ENCODE peak calls at places on chromosomes 11 and 22, in five cellular contexts. L is thoracic aorta; M is K562; E is CD4-positive, alpha-beta memory T cell; O is uterus. D is an unnamed sample. For H3K36me3, the result is how much of the 10 kb centered on the place peaks cover.

GRCh38 chr11:77884186-77884828 is 63.4 kb downstream of the AAMDC start:
- DNase-seq in L (no peak), M (no peak), E (no peak), O (no peak), D (no peak)

GRCh38 chr22:17794726-17795125 is 20.5 kb upstream of the BID start:
- DNase-seq in L (no peak), M (no peak), E (no peak), O (no peak), D (no peak)

GRCh38 chr11:78370406-78371172 is 47.0 kb downstream of the GAB2 start:
- DNase-seq in L (no peak), M (no peak), E (no peak), O (no peak), D (peak)

GRCh38 chr22:48960576-48960975 is 867.1 kb downstream of the BRD1 start:
- DNase-seq in L (no peak), M (no peak), E (no peak), O (peak), D (no peak)

GRCh38 chr22:39937881-39938280 is 22.3 kb upstream of the TMA7B start:
- DNase-seq in L (no peak), M (no peak), E (peak), O (no peak), D (no peak)

GRCh38 chr22:29693671-29694070 is 26.1 kb upstream of the CABP7 start:
- DNase-seq in L (no peak), M (no peak), E (no peak), O (no peak), D (no peak)

GRCh38 chr11:79159657-79160450 is 281.0 kb downstream of the TENM4 start:
- DNase-seq in L (no peak), M (no peak), E (no peak), O (no peak), D (no peak)

GRCh38 chr22:50621491-50621880 is 6.5 kb downstream of the ARSA start:
- DNase-seq in L (no peak), M (no peak), E (peak), O (no peak), D (no peak)

GRCh38 chr22:32539631-32540449 is 65.2 kb downstream of the FBXO7 start:
- DNase-seq in L (no peak), M (no peak), E (no peak), O (no peak), D (no peak)

GRCh38 chr11:44047298-44047697 is 483 bp upstream of the ACCSL start:
- DNase-seq in L (no peak), M (no peak), E (no peak), O (no peak), D (no peak)

GRCh38 chr11:27329867-27330632 is 33.0 kb downstream of the CCDC34 start:
- DNase-seq in L (no peak), M (no peak), E (no peak), O (no peak), D (no peak)

GRCh38 chr11:127618721-127619120 is 618.2 kb upstream of the KIRREL3 start:
- DNase-seq in L (no peak), M (no peak), E (no peak), O (no peak), D (no peak)

GRCh38 chr11:113932788-113933187 is 28.2 kb downstream of the HTR3B start:
- DNase-seq in L (no peak), M (no peak), E (no peak), O (no peak), D (no peak)

GRCh38 chr22:30104501-30105156 is 24.4 kb downstream of the HORMAD2 start:
- DNase-seq in L (no peak), M (no peak), E (peak), O (no peak), D (no peak)

GRCh38 chr11:58957922-58958321 is 18.6 kb downstream of the GLYATL1 start:
- DNase-seq in L (no peak), M (peak), E (no peak), O (no peak), D (no peak)

GRCh38 chr11:94179696-94180095 is 51.1 kb downstream of the PANX1 start:
- DNase-seq in L (no peak), M (no peak), E (no peak), O (no peak), D (no peak)

GRCh38 chr11:65870706-65871681 is 1.6 kb downstream of the EFEMP2 start:
- DNase-seq in L (no peak), M (no peak), E (no peak), O (no peak), D (no peak)

GRCh38 chr11:73414977-73415492 is 38.8 kb downstream of the RELT start:
- DNase-seq in L (no peak), M (no peak), E (no peak), O (no peak), D (no peak)

GRCh38 chr22:37492428-37493344 is 6.5 kb upstream of the MFNG start:
- DNase-seq in L (no peak), M (peak), E (peak), O (no peak), D (peak)

GRCh38 chr11:23391031-23391430 is 530.8 kb upstream of the CCDC179 start:
- DNase-seq in L (no peak), M (no peak), E (no peak), O (no peak), D (no peak)

GRCh38 chr11:65576232-65576866 is 496 bp downstream of the EHBP1L1 start:
- DNase-seq in L (no peak), M (no peak), E (no peak), O (peak), D (no peak)

GRCh38 chr11:65593518-65594414 is 1.8 kb downstream of the KCNK7 start:
- DNase-seq in L (no peak), M (peak), E (peak), O (no peak), D (peak)

GRCh38 chr11:62061356-62062222 is 62.2 kb upstream of the INCENP start:
- DNase-seq in L (no peak), M (no peak), E (no peak), O (no peak), D (no peak)

GRCh38 chr11:109033627-109034340 is 368.9 kb downstream of the DDX10 start:
- DNase-seq in L (no peak), M (no peak), E (no peak), O (no peak), D (no peak)

GRCh38 chr22:38519453-38520250 is 13.5 kb upstream of the DDX17 start:
- DNase-seq in L (no peak), M (no peak), E (no peak), O (no peak), D (no peak)

GRCh38 chr11:103881518-103882070 is 154.8 kb upstream of the DDI1 start:
- DNase-seq in L (no peak), M (no peak), E (no peak), O (no peak), D (no peak)

GRCh38 chr11:1839204-1839923 is 583 bp downstream of the TNNI2 start:
- DNase-seq in L (no peak), M (no peak), E (no peak), O (no peak), D (no peak)

GRCh38 chr11:126383301-126384052 is 28.0 kb downstream of the ST3GAL4 start:
- DNase-seq in L (no peak), M (no peak), E (no peak), O (peak), D (no peak)

GRCh38 chr11:65468874-65469333 is 29.9 kb upstream of the MALAT1 start:
- DNase-seq in L (no peak), M (peak), E (peak), O (no peak), D (peak)

GRCh38 chr11:132300283-132300682 is 929.9 kb downstream of the NTM start:
- DNase-seq in L (no peak), M (no peak), E (no peak), O (no peak), D (peak)

GRCh38 chr11:128551641-128552335 is 35.6 kb downstream of the ETS1 start:
- DNase-seq in L (no peak), M (no peak), E (peak), O (no peak), D (no peak)

GRCh38 chr11:57325735-57326048 is 940 bp upstream of the TNKS1BP1 start:
- DNase-seq in L (no peak), M (no peak), E (no peak), O (no peak), D (no peak)

DNA sequence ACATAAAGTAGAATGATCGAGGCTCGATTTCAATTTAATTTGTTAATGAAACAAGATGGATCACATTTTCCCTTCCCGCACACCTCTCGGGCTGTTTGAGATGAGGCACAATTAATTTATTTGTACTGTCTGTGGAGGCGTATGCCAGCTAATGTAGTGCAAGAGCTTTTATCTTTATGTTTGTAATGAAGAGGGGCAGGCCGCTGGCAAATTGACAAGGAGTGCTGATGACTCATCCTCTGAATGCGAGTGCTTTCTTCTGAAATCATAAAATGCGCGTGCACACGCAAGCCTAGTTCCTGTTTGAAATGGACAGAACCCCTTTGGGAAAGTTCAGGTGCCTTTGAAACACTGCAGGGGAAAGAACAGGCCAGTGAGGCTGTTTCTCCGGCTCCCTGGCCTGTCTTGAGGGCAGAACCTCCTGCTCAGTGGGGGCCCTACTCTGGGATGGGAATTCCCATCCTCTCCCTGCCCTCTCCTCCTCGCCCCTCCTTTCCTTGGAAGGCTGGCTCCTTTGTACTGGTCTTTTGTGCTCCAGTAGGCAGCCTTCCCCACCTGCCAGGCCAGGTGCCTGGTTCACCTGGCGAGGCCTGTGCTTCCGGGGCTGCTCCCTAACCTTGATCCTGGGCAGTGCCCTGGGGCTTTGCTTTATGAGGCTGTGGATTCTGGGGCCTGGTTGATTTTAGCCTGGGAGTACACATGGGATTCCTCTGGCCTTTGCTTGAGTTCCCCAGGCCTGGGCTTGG is 50.3 kb downstream of the TEAD1 start:
- DNase-seq in L (peak), M (peak), E (no peak), O (peak), D (no peak)
- H3K4me3 ChIP-seq in L (no peak), M (no peak), E (no peak), O (no peak), D (no peak)

GRCh38 chr11:46976182-46976854 is 39.8 kb downstream of the CSTPP1 start:
- DNase-seq in L (no peak), M (no peak), E (no peak), O (no peak), D (no peak)

GRCh38 chr11:46981429-46981828 is 44.9 kb downstream of the CSTPP1 start:
- DNase-seq in L (no peak), M (no peak), E (peak), O (no peak), D (no peak)

GRCh38 chr11:46977038-46977818 is 40.7 kb downstream of the CSTPP1 start:
- DNase-seq in L (no peak), M (no peak), E (no peak), O (no peak), D (no peak)

GRCh38 chr11:46977940-46978595 is 41.5 kb downstream of the CSTPP1 start:
- DNase-seq in L (no peak), M (no peak), E (no peak), O (no peak), D (no peak)

GRCh38 chr11:46979358-46979757 is 42.8 kb downstream of the CSTPP1 start:
- DNase-seq in L (no peak), M (no peak), E (no peak), O (no peak), D (no peak)
- H3K36me3 ChIP-seq in L (under half), M (under half), E (under half), O (under half), D (under half)

DNA sequence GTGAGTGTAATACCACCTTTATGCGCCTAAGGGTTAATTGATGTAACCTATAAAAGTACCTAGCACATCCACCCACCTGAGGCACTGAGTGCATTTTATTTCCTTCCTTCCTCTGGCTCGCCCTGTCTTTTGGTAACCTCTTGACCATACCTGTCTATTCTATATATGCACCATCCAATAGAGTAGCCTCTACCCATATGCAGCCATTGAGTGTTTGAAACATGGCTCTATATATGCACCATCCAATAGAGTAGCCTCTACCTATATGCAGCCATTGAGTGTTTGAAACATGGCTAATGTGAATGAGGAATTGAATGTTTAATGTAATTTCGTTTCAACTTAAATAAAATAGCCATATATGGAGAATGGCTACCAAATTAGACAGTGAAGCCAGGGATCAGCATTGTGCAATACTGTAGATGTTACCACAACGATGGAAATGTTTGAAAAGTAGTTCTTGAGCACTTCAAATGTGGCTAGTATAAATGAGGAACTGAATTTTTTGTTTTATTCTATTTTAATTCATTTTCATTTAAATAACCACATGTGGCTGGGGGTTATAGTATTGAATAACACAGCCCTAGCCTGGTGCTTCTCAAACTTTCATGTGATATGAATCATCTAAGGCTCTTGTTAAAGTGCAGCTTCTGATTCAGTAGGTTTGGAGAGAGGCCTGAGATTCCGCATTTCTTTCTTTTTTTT is 33.8 kb downstream of the SLC35F2 start:
- DNase-seq in L (no peak), M (no peak), E (no peak), O (no peak), D (no peak)
- H3K4me3 ChIP-seq in L (no peak), M (no peak), E (no peak), O (no peak), D (no peak)

DNA sequence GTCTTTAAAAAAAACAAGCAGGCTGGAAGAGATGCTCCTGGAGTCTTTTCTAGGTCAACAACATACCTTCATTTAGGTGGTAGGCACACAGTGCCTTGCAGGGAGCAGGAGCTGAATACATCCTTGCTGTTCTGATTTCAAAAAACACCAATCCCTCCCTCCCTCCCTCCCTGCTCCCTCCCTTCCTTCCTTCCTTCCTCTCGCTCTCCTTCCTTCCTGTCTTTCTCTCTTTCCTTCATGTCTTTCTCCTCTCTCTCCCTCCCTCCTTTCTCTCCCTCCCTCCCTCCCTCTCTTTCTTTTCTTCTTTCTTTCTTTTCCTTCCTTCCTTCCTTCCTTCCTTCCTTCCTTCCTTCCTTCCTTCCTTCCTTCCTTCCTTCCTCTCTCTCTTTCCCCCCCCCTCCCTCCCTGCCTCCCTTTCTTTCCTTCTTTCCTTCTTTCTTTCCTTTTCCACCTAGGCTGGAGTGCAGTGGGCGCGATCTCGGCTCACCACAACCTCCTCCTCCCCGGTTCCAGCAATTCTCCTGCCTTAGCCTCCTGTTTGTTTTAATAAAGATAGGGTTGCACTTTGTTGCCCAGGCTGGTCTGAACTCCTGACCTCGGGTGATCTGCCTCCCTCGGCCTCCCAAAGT is 245.1 kb downstream of the MIAT start:
- DNase-seq in L (no peak), M (no peak), E (no peak), O (no peak), D (no peak)
- H3K36me3 ChIP-seq in L (under half), M (under half), E (under half), O (under half), D (under half)

D was measured in WERI-Rb-1.